ENCODE peak calls at places on chromosomes 2 and 18, in nine cellular contexts. M, S, G, O, Q, N, B, F and C are unnamed samples. For H3K36me3, the result is how much of the 10 kb centered on the place peaks cover.

GRCh38 chr2:233049194-233049761 is 10.9 kb upstream of the INPP5D start:
- DNase-seq in M (no peak), S (no peak), G (no peak), O (no peak), Q (no peak), N (no peak), B (no peak), F (no peak), C (no peak)

GRCh38 chr18:55228707-55229106 is 269.4 kb upstream of the CCDC68 start:
- DNase-seq in M (no peak), S (no peak), G (no peak), O (no peak), Q (no peak), N (peak), B (no peak), F (no peak), C (no peak)

GRCh38 chr2:232229296-232229916 is 149.1 kb upstream of the ALPP start:
- DNase-seq in M (no peak), S (no peak), G (no peak), O (no peak), Q (no peak), N (no peak), B (peak), F (no peak), C (no peak)

GRCh38 chr2:142857247-142858154 is 20.0 kb upstream of the KYNU start:
- DNase-seq in M (no peak), S (no peak), G (no peak), O (no peak), Q (no peak), N (no peak), B (no peak), F (no peak), C (no peak)

GRCh38 chr2:23939054-23939436 is 1.2 kb upstream of the UBXN2A start:
- DNase-seq in M (no peak), S (no peak), G (no peak), O (no peak), Q (no peak), N (no peak), B (no peak), F (no peak), C (no peak)

GRCh38 chr2:38076250-38076709 is 329 bp upstream of the CYP1B1 start:
- DNase-seq in M (peak), S (no peak), G (no peak), O (peak), Q (peak), N (peak), B (peak), F (peak), C (no peak)

GRCh38 chr2:5932556-5933469 is 240.6 kb downstream of the SOX11 start:
- DNase-seq in M (no peak), S (no peak), G (no peak), O (peak), Q (no peak), N (no peak), B (no peak), F (no peak), C (peak)

GRCh38 chr2:234363011-234363487 is 133.8 kb downstream of the ARL4C start:
- DNase-seq in M (no peak), S (peak), G (no peak), O (no peak), Q (no peak), N (no peak), B (peak), F (no peak), C (no peak)

GRCh38 chr2:87401726-87402345 is 346.1 kb upstream of the PLGLB2 start:
- DNase-seq in M (no peak), S (no peak), G (no peak), O (no peak), Q (no peak), N (peak), B (no peak), F (no peak), C (peak)

GRCh38 chr2:27095427-27095744 is 8.8 kb downstream of the KHK start:
- DNase-seq in M (no peak), S (no peak), G (no peak), O (no peak), Q (no peak), N (no peak), B (no peak), F (no peak), C (no peak)

GRCh38 chr2:148375214-148375613 is 269.3 kb upstream of the EPC2 start:
- DNase-seq in M (no peak), S (no peak), G (no peak), O (no peak), Q (no peak), N (no peak), B (no peak), F (no peak), C (no peak)

GRCh38 chr2:139411236-139411635 is 631.0 kb upstream of the NXPH2 start:
- DNase-seq in M (no peak), S (no peak), G (no peak), O (no peak), Q (no peak), N (no peak), B (no peak), F (no peak), C (no peak)

GRCh38 chr18:27136208-27136535 is 48.9 kb downstream of the CHST9 start:
- DNase-seq in M (no peak), S (peak), G (no peak), O (no peak), Q (no peak), N (no peak), B (no peak), F (no peak), C (no peak)

GRCh38 chr2:161004379-161004778 is 155.8 kb upstream of the TANK start:
- DNase-seq in M (no peak), S (no peak), G (no peak), O (no peak), Q (no peak), N (no peak), B (no peak), F (no peak), C (no peak)

GRCh38 chr2:137155351-137156104 is 390.2 kb downstream of the THSD7B start:
- DNase-seq in M (no peak), S (no peak), G (no peak), O (no peak), Q (no peak), N (no peak), B (no peak), F (no peak), C (no peak)

GRCh38 chr2:144937899-144938298 is 418.0 kb upstream of the ZEB2 start:
- DNase-seq in M (no peak), S (no peak), G (no peak), O (no peak), Q (no peak), N (no peak), B (no peak), F (no peak), C (no peak)

GRCh38 chr2:119366161-119366648 is 429 bp downstream of the C2orf76 start:
- DNase-seq in M (no peak), S (peak), G (no peak), O (no peak), Q (peak), N (peak), B (no peak), F (no peak), C (no peak)

GRCh38 chr2:172160839-172161238 is 58.1 kb upstream of the DLX2 start:
- DNase-seq in M (no peak), S (no peak), G (no peak), O (no peak), Q (no peak), N (no peak), B (no peak), F (no peak), C (no peak)

GRCh38 chr2:64768426-64769033 is 114.8 kb upstream of the SERTAD2 start:
- DNase-seq in M (no peak), S (no peak), G (no peak), O (no peak), Q (no peak), N (no peak), B (no peak), F (no peak), C (no peak)

GRCh38 chr2:239644016-239644415 is 243.2 kb upstream of the HDAC4 start:
- DNase-seq in M (no peak), S (peak), G (no peak), O (no peak), Q (no peak), N (no peak), B (no peak), F (no peak), C (no peak)

GRCh38 chr2:71603311-71603794 is 150.0 kb downstream of the DYSF start:
- DNase-seq in M (no peak), S (no peak), G (no peak), O (no peak), Q (peak), N (peak), B (no peak), F (peak), C (no peak)

GRCh38 chr2:19635951-19636505 is 265.8 kb downstream of the TTC32 start:
- DNase-seq in M (no peak), S (no peak), G (no peak), O (no peak), Q (no peak), N (no peak), B (no peak), F (no peak), C (peak)

GRCh38 chr2:205775091-205775876 is 93.0 kb downstream of the NRP2 start:
- DNase-seq in M (no peak), S (no peak), G (no peak), O (no peak), Q (no peak), N (no peak), B (no peak), F (no peak), C (no peak)

GRCh38 chr2:200471324-200471848 is 38.5 kb downstream of the KCTD18 start:
- DNase-seq in M (no peak), S (peak), G (no peak), O (no peak), Q (peak), N (no peak), B (no peak), F (no peak), C (no peak)

GRCh38 chr2:33323957-33324356 is 152.5 kb upstream of the RASGRP3 start:
- DNase-seq in M (no peak), S (no peak), G (no peak), O (no peak), Q (no peak), N (no peak), B (no peak), F (no peak), C (no peak)

GRCh38 chr2:136327162-136327852 is 209.4 kb upstream of the CXCR4 start:
- DNase-seq in M (no peak), S (no peak), G (peak), O (peak), Q (peak), N (no peak), B (no peak), F (no peak), C (no peak)

GRCh38 chr2:23689891-23690290 is 237.0 kb downstream of the ATAD2B start:
- DNase-seq in M (no peak), S (no peak), G (no peak), O (no peak), Q (no peak), N (no peak), B (no peak), F (no peak), C (no peak)

GRCh38 chr18:44093253-44093652 is 587.4 kb upstream of the SETBP1 start:
- DNase-seq in M (no peak), S (no peak), G (no peak), O (no peak), Q (no peak), N (no peak), B (no peak), F (no peak), C (no peak)

GRCh38 chr2:229996320-229996719 is 72.4 kb downstream of the SLC16A14 start:
- DNase-seq in M (no peak), S (no peak), G (no peak), O (no peak), Q (no peak), N (no peak), B (no peak), F (no peak), C (peak)

GRCh38 chr2:128584296-128584900 is 265.7 kb upstream of the HS6ST1 start:
- DNase-seq in M (no peak), S (no peak), G (no peak), O (no peak), Q (no peak), N (no peak), B (no peak), F (no peak), C (peak)

GRCh38 chr18:8800876-8801262 is 95.5 kb downstream of the MTCL1 start:
- DNase-seq in M (no peak), S (no peak), G (no peak), O (no peak), Q (no peak), N (no peak), B (no peak), F (no peak), C (no peak)

GRCh38 chr2:44531289-44531688 is 169.5 kb downstream of the CAMKMT start:
- DNase-seq in M (no peak), S (no peak), G (no peak), O (no peak), Q (no peak), N (no peak), B (no peak), F (no peak), C (no peak)

GRCh38 chr18:3603460-3604259 is 153.7 kb downstream of the TGIF1 start:
- DNase-seq in M (no peak), S (peak), G (peak), O (peak), Q (no peak), N (peak), B (peak), F (no peak), C (no peak)

GRCh38 chr2:151777487-151777886 is 43.2 kb upstream of the NEB start:
- DNase-seq in M (no peak), S (peak), G (peak), O (no peak), Q (no peak), N (no peak), B (no peak), F (no peak), C (no peak)

GRCh38 chr2:151774506-151774905 is 40.2 kb upstream of the NEB start:
- DNase-seq in M (no peak), S (no peak), G (no peak), O (no peak), Q (no peak), N (no peak), B (no peak), F (no peak), C (no peak)

GRCh38 chr2:151775057-151775740 is 40.9 kb upstream of the NEB start:
- DNase-seq in M (no peak), S (no peak), G (peak), O (no peak), Q (no peak), N (no peak), B (no peak), F (no peak), C (no peak)

GRCh38 chr2:151777911-151778310 is 43.6 kb upstream of the NEB start:
- DNase-seq in M (no peak), S (no peak), G (no peak), O (no peak), Q (no peak), N (no peak), B (no peak), F (no peak), C (no peak)

GRCh38 chr2:151776367-151776766 is 42.1 kb upstream of the NEB start:
- DNase-seq in M (no peak), S (no peak), G (no peak), O (no peak), Q (no peak), N (no peak), B (no peak), F (no peak), C (no peak)
- TF ChIP-seq EP300 in M (no peak), S (no peak), G (peak), O (no peak), Q (no peak), N (no peak), B (no peak), F (no peak), C (no peak)

GRCh38 chr18:12990977-12991838 is at the start of gene CEP192:
- DNase-seq in M (peak), S (peak), G (peak), O (peak), Q (peak), N (peak), B (peak), F (peak), C (peak)
- TF ChIP-seq POLR2A in M (peak), S (peak), G (peak), O (peak), Q (peak), N (peak), B (peak), F (peak), C (peak)

GRCh38 chr2:189049709-189050108 is 75.5 kb downstream of the COL3A1 start:
- DNase-seq in M (no peak), S (no peak), G (no peak), O (no peak), Q (no peak), N (no peak), B (no peak), F (no peak), C (no peak)
- H3K36me3 ChIP-seq in M (under half), S (under half), G (under half), O (under half), Q (under half), N (under half), B (under half), F (under half), C (under half)

DNA sequence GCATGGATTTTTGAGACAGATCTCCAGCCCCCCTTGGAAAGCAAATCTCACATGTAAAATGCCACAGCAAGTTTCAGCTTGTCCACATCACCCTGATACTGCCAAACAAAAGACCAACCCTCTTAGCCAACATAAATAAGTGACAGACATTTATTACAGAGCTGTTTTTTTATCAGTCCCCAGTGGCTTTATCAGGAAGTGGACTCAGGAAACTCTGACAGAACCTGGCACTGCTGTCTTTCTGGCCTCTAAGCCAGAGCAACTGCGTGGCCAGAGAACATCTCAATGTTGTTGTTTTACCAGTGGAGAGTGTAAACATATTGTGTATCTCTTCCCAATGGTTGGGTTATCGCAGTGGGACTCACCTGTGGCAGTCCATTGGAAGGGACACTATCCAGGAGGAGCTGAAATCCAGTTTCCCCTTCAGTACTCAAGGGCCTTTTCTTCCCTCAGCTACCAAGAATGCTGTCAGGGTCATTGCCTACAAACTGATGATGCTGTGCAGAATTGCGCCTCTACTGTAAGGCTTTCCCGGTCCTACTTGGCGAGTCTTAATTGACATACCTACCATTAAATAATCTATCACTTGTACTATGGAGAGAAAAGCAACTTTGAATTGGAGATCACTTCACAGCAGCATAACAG is 22.0 kb downstream of the SLC14A1 start:
- DNase-seq in M (no peak), S (no peak), G (no peak), O (no peak), Q (no peak), N (no peak), B (no peak), F (no peak), C (no peak)
- TF ChIP-seq EP300 in M (no peak), S (no peak), G (no peak), O (no peak), Q (no peak), N (no peak), B (no peak), F (no peak), C (no peak)

GRCh38 chr2:32009479-32010256 is 1.1 kb downstream of the MEMO1 start:
- DNase-seq in M (peak), S (no peak), G (peak), O (peak), Q (peak), N (peak), B (no peak), F (no peak), C (no peak)

GRCh38 chr2:32012872-32013271 is 2.1 kb upstream of the MEMO1 start:
- DNase-seq in M (no peak), S (no peak), G (no peak), O (no peak), Q (no peak), N (no peak), B (no peak), F (no peak), C (no peak)

GRCh38 chr2:32008811-32009478 is 1.9 kb downstream of the MEMO1 start:
- DNase-seq in M (no peak), S (peak), G (no peak), O (no peak), Q (peak), N (no peak), B (no peak), F (no peak), C (no peak)

GRCh38 chr2:32011566-32011960 is 755 bp upstream of the MEMO1 start:
- DNase-seq in M (no peak), S (no peak), G (no peak), O (no peak), Q (no peak), N (no peak), B (no peak), F (no peak), C (no peak)

DNA sequence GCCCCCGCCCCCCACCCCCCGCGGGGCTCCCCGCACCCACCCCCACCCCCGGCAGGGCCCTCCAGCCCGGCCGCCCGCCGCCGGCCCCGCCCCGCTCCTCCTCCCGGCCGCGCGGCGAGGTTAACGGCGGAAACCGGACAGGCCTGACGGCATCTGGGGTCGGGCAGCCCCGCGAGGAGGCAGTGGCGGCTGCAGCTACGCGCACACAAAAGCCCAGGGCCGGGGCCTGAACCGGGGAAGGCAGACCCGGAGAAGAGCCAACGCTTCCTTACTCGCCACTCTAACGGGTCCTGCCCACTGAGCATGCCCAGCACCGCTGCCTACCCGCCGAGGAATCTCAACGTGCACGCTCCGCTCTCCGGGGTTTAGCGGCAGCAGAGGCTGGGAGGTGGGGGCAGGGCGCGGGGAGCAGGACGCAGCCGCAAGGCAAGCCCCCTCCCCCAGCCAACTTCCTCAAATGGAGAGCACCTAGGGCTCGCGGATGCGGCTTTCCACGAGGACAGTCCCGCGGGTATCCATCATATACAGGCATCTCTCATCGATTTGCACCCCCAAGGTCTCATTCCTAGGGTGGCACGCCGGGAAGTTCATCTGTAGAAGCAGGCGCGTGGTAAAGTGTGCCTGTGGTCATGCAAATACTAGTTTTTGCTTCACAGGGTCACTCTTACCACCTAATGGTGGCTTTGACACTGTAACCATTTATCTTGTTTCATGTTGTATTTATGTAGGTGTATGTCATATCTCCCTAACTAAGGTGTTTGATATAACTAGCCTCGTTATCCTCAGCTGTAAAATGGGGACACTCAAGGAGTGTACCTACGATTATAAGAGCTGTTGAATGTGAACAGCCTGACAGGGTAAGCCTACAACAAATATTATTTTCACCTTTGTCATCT is at the start of gene MEMO1:
- DNase-seq in M (peak), S (peak), G (peak), O (peak), Q (peak), N (peak), B (peak), F (peak), C (peak)
- TF ChIP-seq POLR2A in M (peak), S (peak), G (peak), O (no peak), Q (peak), N (peak), B (peak), F (peak), C (peak)

GRCh38 chr18:21634588-21635199 is 22.6 kb downstream of the SNRPD1 start:
- DNase-seq in M (no peak), S (no peak), G (no peak), O (no peak), Q (no peak), N (no peak), B (no peak), F (no peak), C (no peak)

GRCh38 chr18:21629089-21629832 is 17.1 kb downstream of the SNRPD1 start:
- DNase-seq in M (no peak), S (no peak), G (no peak), O (no peak), Q (no peak), N (no peak), B (no peak), F (no peak), C (no peak)

GRCh38 chr18:21636769-21637168 is 24.7 kb downstream of the SNRPD1 start:
- DNase-seq in M (no peak), S (no peak), G (no peak), O (no peak), Q (no peak), N (no peak), B (no peak), F (no peak), C (no peak)

DNA sequence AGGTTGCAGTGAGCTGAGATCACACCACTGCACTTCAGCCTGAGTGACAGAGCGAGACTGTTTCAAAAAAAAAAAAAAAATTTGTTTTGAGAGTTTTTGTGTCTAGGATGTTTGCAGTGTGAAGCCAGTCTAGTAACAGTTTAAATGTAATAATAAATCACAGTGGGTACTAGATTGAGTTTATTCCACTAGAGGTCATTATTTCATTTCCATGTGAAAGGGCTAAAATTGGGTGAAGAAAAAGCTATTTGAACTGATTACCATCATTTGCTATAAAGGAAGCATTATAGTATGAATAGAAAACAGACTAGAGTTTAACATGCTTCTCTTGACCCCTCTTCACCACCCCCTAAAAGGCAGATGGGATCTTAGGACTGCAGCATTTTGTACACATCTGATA is 20.3 kb downstream of the SNRPD1 start:
- DNase-seq in M (no peak), S (no peak), G (no peak), O (no peak), Q (no peak), N (no peak), B (no peak), F (no peak), C (no peak)
- H3K36me3 ChIP-seq in M (under half), S (under half), G (half or more), O (half or more), Q (under half), N (under half), B (under half), F (under half), C (under half)